ENCODE peak calls at places on chromosome 21, in four cellular contexts. One of them, this sample, is unnamed.

GRCh38 chr21:14531927-14532326 is 14.2 kb downstream of the SAMSN1 start:
- DNase-seq in naive thymus-derived CD8-positive, alpha-beta T cell: no peak
- DNase-seq in effector memory CD4-positive, alpha-beta T cell: no peak
- DNase-seq in upper lobe of right lung: no peak
- DNase-seq in this sample: no peak

GRCh38 chr21:44333701-44334636 is 5.2 kb downstream of the CFAP410 start:
- DNase-seq in naive thymus-derived CD8-positive, alpha-beta T cell: no peak
- DNase-seq in effector memory CD4-positive, alpha-beta T cell: no peak
- DNase-seq in upper lobe of right lung: no peak
- DNase-seq in this sample: no peak

GRCh38 chr21:45103966-45104520 is 29.7 kb downstream of the ADARB1 start:
- DNase-seq in naive thymus-derived CD8-positive, alpha-beta T cell: no peak
- DNase-seq in effector memory CD4-positive, alpha-beta T cell: no peak
- DNase-seq in upper lobe of right lung: no peak
- DNase-seq in this sample: no peak

GRCh38 chr21:36478207-36478701 is 1.7 kb downstream of the CLDN14 start:
- DNase-seq in naive thymus-derived CD8-positive, alpha-beta T cell: no peak
- DNase-seq in effector memory CD4-positive, alpha-beta T cell: no peak
- DNase-seq in upper lobe of right lung: no peak
- DNase-seq in this sample: peak; percentile 24

GRCh38 chr21:36744190-36744559 is 45.3 kb downstream of the SIM2 start:
- DNase-seq in naive thymus-derived CD8-positive, alpha-beta T cell: no peak
- DNase-seq in effector memory CD4-positive, alpha-beta T cell: no peak
- DNase-seq in upper lobe of right lung: no peak
- DNase-seq in this sample: no peak

GRCh38 chr21:33650929-33651505 is 8.7 kb downstream of the ITSN1 start:
- DNase-seq in naive thymus-derived CD8-positive, alpha-beta T cell: no peak
- DNase-seq in effector memory CD4-positive, alpha-beta T cell: no peak
- DNase-seq in upper lobe of right lung: no peak
- DNase-seq in this sample: no peak

GRCh38 chr21:37207441-37208009 is 59.6 kb downstream of the VPS26C start:
- DNase-seq in naive thymus-derived CD8-positive, alpha-beta T cell: no peak
- DNase-seq in effector memory CD4-positive, alpha-beta T cell: no peak
- DNase-seq in upper lobe of right lung: no peak
- DNase-seq in this sample: peak; percentile 73

GRCh38 chr21:39232926-39233325 is 49.7 kb upstream of the PSMG1 start:
- DNase-seq in naive thymus-derived CD8-positive, alpha-beta T cell: no peak
- DNase-seq in effector memory CD4-positive, alpha-beta T cell: no peak
- DNase-seq in upper lobe of right lung: no peak
- DNase-seq in this sample: no peak

GRCh38 chr21:25911730-25912401 is 177.1 kb downstream of the GABPA start:
- DNase-seq in naive thymus-derived CD8-positive, alpha-beta T cell: no peak
- DNase-seq in effector memory CD4-positive, alpha-beta T cell: no peak
- DNase-seq in upper lobe of right lung: no peak
- DNase-seq in this sample: no peak

GRCh38 chr21:22880573-22880972 is 1882.4 kb downstream of the NCAM2 start:
- DNase-seq in naive thymus-derived CD8-positive, alpha-beta T cell: no peak
- DNase-seq in effector memory CD4-positive, alpha-beta T cell: no peak
- DNase-seq in upper lobe of right lung: no peak
- DNase-seq in this sample: no peak

GRCh38 chr21:27371688-27372331 is 404.9 kb upstream of the ADAMTS5 start:
- DNase-seq in naive thymus-derived CD8-positive, alpha-beta T cell: no peak
- DNase-seq in effector memory CD4-positive, alpha-beta T cell: no peak
- DNase-seq in upper lobe of right lung: no peak
- DNase-seq in this sample: no peak

GRCh38 chr21:46368533-46369285 is 44.8 kb downstream of the PCNT start:
- DNase-seq in naive thymus-derived CD8-positive, alpha-beta T cell: no peak
- DNase-seq in effector memory CD4-positive, alpha-beta T cell: no peak
- DNase-seq in upper lobe of right lung: no peak
- DNase-seq in this sample: no peak

This sample was measured in spleen.